ENCODE peak calls at places on chromosomes 2 and 18, in five cellular contexts. One of them, this sample, is unnamed.

GRCh38 chr2:235847576-235847975 is 320.6 kb downstream of the GBX2 start:
- DNase-seq in astrocyte of the spinal cord: no peak
- DNase-seq in astrocyte of the cerebellum: no peak
- DNase-seq in fibroblast of villous mesenchyme: no peak
- DNase-seq in endothelial cell of umbilical vein: no peak
- DNase-seq in this sample: no peak

GRCh38 chr2:105437708-105438103 is 38.9 kb upstream of the FHL2 start:
- DNase-seq in astrocyte of the spinal cord: peak
- DNase-seq in endothelial cell of umbilical vein: no peak
- DNase-seq in fibroblast of villous mesenchyme: peak
- DNase-seq in astrocyte of the cerebellum: no peak
- DNase-seq in this sample: peak

GRCh38 chr2:9879455-9880194 is 36.4 kb downstream of the TAF1B start:
- DNase-seq in fibroblast of villous mesenchyme: no peak
- DNase-seq in astrocyte of the cerebellum: no peak
- DNase-seq in astrocyte of the spinal cord: no peak
- DNase-seq in endothelial cell of umbilical vein: no peak
- DNase-seq in this sample: no peak

GRCh38 chr18:22871809-22872525 is 61.2 kb upstream of the RBBP8 start:
- DNase-seq in astrocyte of the spinal cord: peak
- DNase-seq in astrocyte of the cerebellum: peak
- DNase-seq in endothelial cell of umbilical vein: peak
- DNase-seq in fibroblast of villous mesenchyme: peak
- DNase-seq in this sample: no peak

GRCh38 chr2:204365778-204366177 is 179.5 kb upstream of the PARD3B start:
- DNase-seq in endothelial cell of umbilical vein: no peak
- DNase-seq in astrocyte of the cerebellum: no peak
- DNase-seq in astrocyte of the spinal cord: no peak
- DNase-seq in fibroblast of villous mesenchyme: no peak
- DNase-seq in this sample: no peak

GRCh38 chr2:20473128-20473527 is 26.3 kb downstream of the RHOB start:
- DNase-seq in astrocyte of the spinal cord: no peak
- DNase-seq in fibroblast of villous mesenchyme: no peak
- DNase-seq in endothelial cell of umbilical vein: no peak
- DNase-seq in astrocyte of the cerebellum: no peak
- DNase-seq in this sample: no peak

GRCh38 chr18:42174909-42175308 is 219.9 kb downstream of the PIK3C3 start:
- DNase-seq in astrocyte of the spinal cord: peak
- DNase-seq in astrocyte of the cerebellum: no peak
- DNase-seq in endothelial cell of umbilical vein: no peak
- DNase-seq in fibroblast of villous mesenchyme: peak
- DNase-seq in this sample: no peak

GRCh38 chr2:54834721-54835120 is 111.3 kb downstream of the EML6 start:
- DNase-seq in astrocyte of the spinal cord: no peak
- DNase-seq in astrocyte of the cerebellum: no peak
- DNase-seq in fibroblast of villous mesenchyme: no peak
- DNase-seq in endothelial cell of umbilical vein: no peak
- DNase-seq in this sample: no peak

GRCh38 chr2:120935339-120936313 is 200.0 kb downstream of the GLI2 start:
- DNase-seq in endothelial cell of umbilical vein: no peak
- DNase-seq in astrocyte of the spinal cord: peak
- DNase-seq in fibroblast of villous mesenchyme: peak
- DNase-seq in astrocyte of the cerebellum: no peak
- DNase-seq in this sample: no peak

GRCh38 chr2:42568431-42569115 is at the start of gene MTA3:
- DNase-seq in astrocyte of the cerebellum: no peak
- DNase-seq in fibroblast of villous mesenchyme: peak
- DNase-seq in astrocyte of the spinal cord: peak
- DNase-seq in endothelial cell of umbilical vein: peak
- DNase-seq in this sample: no peak

GRCh38 chr2:206230060-206230890 is 44.2 kb upstream of the ZDBF2 start:
- DNase-seq in astrocyte of the cerebellum: peak
- DNase-seq in fibroblast of villous mesenchyme: peak
- DNase-seq in endothelial cell of umbilical vein: no peak
- DNase-seq in astrocyte of the spinal cord: peak
- DNase-seq in this sample: no peak
- TF ChIP-seq CTCF in astrocyte of the cerebellum: peak
- TF ChIP-seq CTCF in fibroblast of villous mesenchyme: peak
- TF ChIP-seq CTCF in endothelial cell of umbilical vein: no peak
- TF ChIP-seq CTCF in astrocyte of the spinal cord: no peak
- TF ChIP-seq CTCF in this sample: no peak

GRCh38 chr2:128734521-128735295 is 416.0 kb upstream of the HS6ST1 start:
- DNase-seq in astrocyte of the cerebellum: no peak
- DNase-seq in endothelial cell of umbilical vein: peak
- DNase-seq in fibroblast of villous mesenchyme: peak
- DNase-seq in astrocyte of the spinal cord: peak
- DNase-seq in this sample: no peak
- TF ChIP-seq CTCF in astrocyte of the cerebellum: no peak
- TF ChIP-seq CTCF in endothelial cell of umbilical vein: no peak
- TF ChIP-seq CTCF in fibroblast of villous mesenchyme: no peak
- TF ChIP-seq CTCF in astrocyte of the spinal cord: no peak
- TF ChIP-seq CTCF in this sample: no peak

GRCh38 chr2:15648593-15649525 is 57.2 kb downstream of the DDX1 start:
- DNase-seq in astrocyte of the spinal cord: no peak
- DNase-seq in astrocyte of the cerebellum: no peak
- DNase-seq in endothelial cell of umbilical vein: no peak
- DNase-seq in fibroblast of villous mesenchyme: no peak
- DNase-seq in this sample: no peak

GRCh38 chr2:15649556-15650255 is 58.0 kb downstream of the DDX1 start:
- DNase-seq in astrocyte of the spinal cord: no peak
- DNase-seq in astrocyte of the cerebellum: no peak
- DNase-seq in fibroblast of villous mesenchyme: no peak
- DNase-seq in endothelial cell of umbilical vein: no peak
- DNase-seq in this sample: no peak

GRCh38 chr2:15646661-15647060 is 55.0 kb downstream of the DDX1 start:
- DNase-seq in astrocyte of the spinal cord: no peak
- DNase-seq in fibroblast of villous mesenchyme: no peak
- DNase-seq in astrocyte of the cerebellum: no peak
- DNase-seq in endothelial cell of umbilical vein: no peak
- DNase-seq in this sample: no peak

GRCh38 chr2:15645720-15646385 is 54.2 kb downstream of the DDX1 start:
- DNase-seq in astrocyte of the cerebellum: no peak
- DNase-seq in astrocyte of the spinal cord: no peak
- DNase-seq in endothelial cell of umbilical vein: no peak
- DNase-seq in fibroblast of villous mesenchyme: no peak
- DNase-seq in this sample: no peak

GRCh38 chr2:15647622-15648590 is 56.2 kb downstream of the DDX1 start:
- DNase-seq in astrocyte of the spinal cord: no peak
- DNase-seq in endothelial cell of umbilical vein: no peak
- DNase-seq in fibroblast of villous mesenchyme: no peak
- DNase-seq in astrocyte of the cerebellum: no peak
- DNase-seq in this sample: no peak
- TF ChIP-seq CTCF in astrocyte of the spinal cord: no peak
- TF ChIP-seq CTCF in endothelial cell of umbilical vein: no peak
- TF ChIP-seq CTCF in fibroblast of villous mesenchyme: no peak
- TF ChIP-seq CTCF in astrocyte of the cerebellum: no peak
- TF ChIP-seq CTCF in this sample: no peak

DNA sequence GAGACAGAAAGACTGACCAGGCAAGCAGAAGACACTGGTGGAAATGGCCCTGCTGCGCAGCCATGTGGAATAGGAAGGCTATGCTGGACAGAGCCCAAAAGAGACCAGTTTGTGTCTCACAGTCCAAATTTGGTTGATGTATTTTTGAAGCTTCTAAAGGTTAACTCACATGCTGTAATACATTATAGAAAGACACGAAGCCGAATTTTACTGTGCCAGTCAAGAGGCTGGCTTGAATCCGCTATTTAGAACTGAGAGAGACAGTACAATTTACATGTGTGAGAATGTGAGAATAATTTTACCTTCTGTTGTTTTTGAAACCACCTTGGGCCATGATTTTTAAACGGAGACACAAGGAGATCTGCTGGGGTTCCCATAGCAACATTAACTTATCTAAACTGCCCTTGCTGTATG is 113.6 kb downstream of the METTL8 start:
- DNase-seq in endothelial cell of umbilical vein: no peak
- DNase-seq in astrocyte of the cerebellum: no peak
- DNase-seq in astrocyte of the spinal cord: no peak
- DNase-seq in fibroblast of villous mesenchyme: no peak
- DNase-seq in this sample: no peak
- TF ChIP-seq CTCF in endothelial cell of umbilical vein: no peak
- TF ChIP-seq CTCF in astrocyte of the cerebellum: no peak
- TF ChIP-seq CTCF in astrocyte of the spinal cord: no peak
- TF ChIP-seq CTCF in fibroblast of villous mesenchyme: no peak
- TF ChIP-seq CTCF in this sample: no peak

DNA sequence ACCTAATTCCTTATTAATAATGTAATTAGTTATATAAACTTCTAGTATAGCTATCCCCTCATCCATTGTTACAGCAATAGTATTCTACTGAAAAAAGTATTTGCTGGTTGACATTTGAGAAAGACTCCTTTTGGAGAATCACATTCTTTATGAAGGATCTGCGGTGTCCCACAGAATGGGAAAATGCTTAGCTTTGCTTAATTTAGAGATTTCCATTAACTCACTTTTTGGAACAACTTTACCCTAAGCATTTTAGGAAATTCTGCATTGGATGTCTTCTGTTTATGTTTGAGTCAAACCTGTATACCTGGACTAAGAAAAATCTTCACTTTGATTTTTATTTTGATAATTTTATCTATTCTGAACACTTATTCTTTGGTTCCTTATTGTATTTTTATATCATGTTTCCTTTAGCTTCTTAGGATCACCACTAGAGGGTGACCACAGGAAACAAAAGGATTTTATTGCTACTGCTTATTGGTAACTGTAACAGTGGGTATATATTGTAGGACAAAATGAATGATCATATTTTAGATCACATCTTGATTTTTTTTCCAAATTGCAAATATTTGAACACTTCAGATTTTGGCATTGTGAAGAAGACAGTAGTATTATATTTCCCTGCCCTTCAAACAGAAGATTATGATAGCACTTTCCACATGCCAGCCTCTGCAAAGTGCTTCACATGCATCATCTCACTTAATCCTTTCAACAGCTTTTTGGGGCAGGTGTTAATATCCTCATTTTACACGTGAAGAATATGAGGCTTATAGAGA is 79.6 kb downstream of the MIB1 start:
- DNase-seq in endothelial cell of umbilical vein: peak
- DNase-seq in fibroblast of villous mesenchyme: peak
- DNase-seq in astrocyte of the spinal cord: peak
- DNase-seq in astrocyte of the cerebellum: peak
- DNase-seq in this sample: no peak
- TF ChIP-seq CTCF in endothelial cell of umbilical vein: peak
- TF ChIP-seq CTCF in fibroblast of villous mesenchyme: peak
- TF ChIP-seq CTCF in astrocyte of the spinal cord: peak
- TF ChIP-seq CTCF in astrocyte of the cerebellum: peak
- TF ChIP-seq CTCF in this sample: peak

DNA sequence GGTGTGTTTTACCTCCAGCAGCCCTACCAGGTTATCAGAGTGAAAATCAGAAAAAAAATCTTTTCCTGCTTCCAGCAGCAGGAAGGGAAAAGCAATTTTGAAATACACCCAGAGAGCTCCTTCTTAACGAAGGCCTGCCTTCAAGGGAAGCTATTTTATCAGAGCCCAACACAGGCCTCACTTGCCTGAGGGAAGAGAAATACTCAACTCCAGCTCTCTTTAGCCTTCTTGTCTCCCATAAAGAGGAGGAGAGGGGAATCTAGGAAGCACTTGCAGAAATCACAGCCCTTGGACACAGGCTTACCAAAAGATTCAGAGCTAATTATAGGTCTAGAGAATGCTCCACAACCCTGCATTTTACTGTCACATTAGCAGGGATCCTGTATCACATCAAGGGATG is 896.1 kb upstream of the CNTNAP5 start:
- DNase-seq in fibroblast of villous mesenchyme: no peak
- DNase-seq in endothelial cell of umbilical vein: no peak
- DNase-seq in astrocyte of the spinal cord: no peak
- DNase-seq in astrocyte of the cerebellum: no peak
- DNase-seq in this sample: no peak
- TF ChIP-seq CTCF in fibroblast of villous mesenchyme: no peak
- TF ChIP-seq CTCF in endothelial cell of umbilical vein: no peak
- TF ChIP-seq CTCF in astrocyte of the spinal cord: no peak
- TF ChIP-seq CTCF in astrocyte of the cerebellum: no peak
- TF ChIP-seq CTCF in this sample: no peak

GRCh38 chr2:102843759-102844443 is 82.1 kb downstream of the TMEM182 start:
- DNase-seq in endothelial cell of umbilical vein: no peak
- DNase-seq in astrocyte of the spinal cord: no peak
- DNase-seq in astrocyte of the cerebellum: no peak
- DNase-seq in fibroblast of villous mesenchyme: no peak
- DNase-seq in this sample: no peak

GRCh38 chr2:102844911-102845310 is 83.1 kb downstream of the TMEM182 start:
- DNase-seq in fibroblast of villous mesenchyme: no peak
- DNase-seq in endothelial cell of umbilical vein: no peak
- DNase-seq in astrocyte of the spinal cord: no peak
- DNase-seq in astrocyte of the cerebellum: no peak
- DNase-seq in this sample: no peak

GRCh38 chr2:102837626-102838198 is 75.9 kb downstream of the TMEM182 start:
- DNase-seq in astrocyte of the spinal cord: no peak
- DNase-seq in astrocyte of the cerebellum: no peak
- DNase-seq in endothelial cell of umbilical vein: no peak
- DNase-seq in fibroblast of villous mesenchyme: no peak
- DNase-seq in this sample: no peak

GRCh38 chr2:102839668-102840388 is 78.0 kb downstream of the TMEM182 start:
- DNase-seq in astrocyte of the cerebellum: peak
- DNase-seq in astrocyte of the spinal cord: peak
- DNase-seq in endothelial cell of umbilical vein: peak
- DNase-seq in fibroblast of villous mesenchyme: peak
- DNase-seq in this sample: peak

DNA sequence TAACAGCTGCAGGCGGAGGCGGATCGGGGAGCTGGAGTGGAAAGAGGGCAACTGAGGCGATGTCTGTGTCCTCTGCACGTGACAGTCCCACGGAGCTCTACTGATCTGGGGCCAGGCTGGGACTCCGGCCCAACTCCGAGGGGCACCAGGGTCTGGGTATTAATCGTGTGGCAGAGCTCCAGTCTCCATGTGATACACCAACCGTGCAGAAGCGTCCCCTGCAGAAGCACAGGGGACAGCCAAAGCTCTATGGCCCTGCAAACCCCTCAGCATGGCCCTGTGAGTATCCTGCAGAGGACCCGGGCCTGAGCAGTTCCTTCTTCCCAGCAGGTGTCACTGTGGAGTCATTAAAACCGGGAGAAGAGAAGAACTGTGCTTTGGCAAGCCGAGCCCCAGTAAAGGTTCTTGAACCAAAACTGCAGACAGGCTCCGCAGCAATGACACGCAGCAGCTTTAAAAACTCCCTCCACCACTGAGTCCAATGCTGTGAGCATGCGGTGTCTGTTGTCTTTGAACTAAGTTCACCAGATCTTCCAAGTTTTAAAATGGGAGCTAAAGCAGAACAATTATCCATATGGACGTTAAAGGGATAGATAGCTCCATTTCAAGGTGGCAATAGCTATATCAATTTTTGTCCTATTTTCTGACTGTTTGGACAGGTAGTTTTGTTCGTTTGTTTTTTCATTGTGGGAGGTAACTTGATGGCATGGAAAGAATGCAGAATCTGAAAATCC is 79.4 kb downstream of the TMEM182 start:
- DNase-seq in astrocyte of the cerebellum: peak
- DNase-seq in fibroblast of villous mesenchyme: peak
- DNase-seq in astrocyte of the spinal cord: peak
- DNase-seq in endothelial cell of umbilical vein: peak
- DNase-seq in this sample: peak
- TF ChIP-seq CTCF in astrocyte of the cerebellum: peak
- TF ChIP-seq CTCF in fibroblast of villous mesenchyme: peak
- TF ChIP-seq CTCF in astrocyte of the spinal cord: peak
- TF ChIP-seq CTCF in endothelial cell of umbilical vein: peak
- TF ChIP-seq CTCF in this sample: peak